ENCODE peak calls at places on chromosomes 11 and 22, in six cellular contexts. Q is activated CD4-positive, alpha-beta T cell treated with anti-CD3 and anti-CD28 coated beads, Interleukin-2, amount 10 ng/mL, durations not matched to agents 7 days and 5 days; C is NCI-H1436 treated with DMSO at 0.1 percent for 48 hours; W is LHCN-M2; F is effector memory CD4-positive, alpha-beta T cell; S is epithelial cell of esophagus. P is an unnamed sample.

GRCh38 chr22:25880524-25880923 is 138.5 kb downstream of the MYO18B start:
- DNase-seq in Q (no peak), C (no peak), W (no peak), F (no peak), S (no peak), P (no peak)

GRCh38 chr11:849951-850776 is 7.5 kb downstream of the TSPAN4 start:
- DNase-seq in Q (no peak), C (no peak), W (no peak), F (no peak), S (no peak), P (no peak)

GRCh38 chr22:30017375-30017774 is 62.9 kb upstream of the HORMAD2 start:
- DNase-seq in Q (no peak), C (no peak), W (no peak), F (no peak), S (no peak), P (no peak)

GRCh38 chr11:103322861-103323260 is 213.6 kb downstream of the DYNC2H1 start:
- DNase-seq in Q (no peak), C (no peak), W (peak; percentile 5), F (no peak), S (no peak), P (no peak)

GRCh38 chr11:72583616-72584292 is 90.5 kb downstream of the PDE2A start:
- DNase-seq in Q (no peak), C (no peak), W (no peak), F (no peak), S (no peak), P (no peak)

GRCh38 chr11:71339178-71339881 is 87.0 kb upstream of the SHANK2 start:
- DNase-seq in Q (no peak), C (no peak), W (no peak), F (no peak), S (peak; percentile 90), P (no peak)

GRCh38 chr22:27625769-27626674 is 175.5 kb downstream of the MN1 start:
- DNase-seq in Q (no peak), C (no peak), W (no peak), F (no peak), S (peak; percentile 37), P (no peak)

GRCh38 chr11:34653851-34654490 is 33.1 kb downstream of the EHF start:
- DNase-seq in Q (no peak), C (no peak), W (peak; percentile 97), F (no peak), S (peak; percentile 98), P (no peak)

GRCh38 chr11:99068832-99069231 is 48.1 kb downstream of the CNTN5 start:
- DNase-seq in Q (no peak), C (no peak), W (no peak), F (no peak), S (peak; percentile 40), P (no peak)

GRCh38 chr11:81129618-81130017 is 1604.0 kb downstream of the FAM181B start:
- DNase-seq in Q (no peak), C (no peak), W (no peak), F (no peak), S (no peak), P (no peak)

GRCh38 chr11:12177739-12178338 is 67.4 kb downstream of the MICAL2 start:
- DNase-seq in Q (no peak), C (no peak), W (peak; percentile 34), F (no peak), S (no peak), P (no peak)

GRCh38 chr11:112962854-112963367 is 1.7 kb downstream of the NCAM1 start:
- DNase-seq in Q (no peak), C (no peak), W (peak; percentile 67), F (no peak), S (no peak), P (no peak)

GRCh38 chr22:39080993-39081513 is 4.0 kb downstream of the APOBEC3G start:
- DNase-seq in Q (no peak), C (no peak), W (no peak), F (no peak), S (no peak), P (no peak)

P was measured in activated CD4-positive, alpha-beta memory T cell treated with anti-CD3 and anti-CD28 coated beads, Interleukin-2, amount 10 ng/mL, durations not matched to agents 7 days and 5 days.